ENCODE peak calls at places on chromosomes 7 and 10, in ten cellular contexts. One of them, this sample, is unnamed.

GRCh38 chr10:79191951-79192676 is 123.3 kb downstream of the ZMIZ1 start:
- DNase-seq in vagina: no peak
- DNase-seq in fibroblast of the aortic adventitia: peak; percentile 67
- DNase-seq in GM13977: no peak
- DNase-seq in H9: no peak
- DNase-seq in epithelial cell of proximal tubule: no peak
- DNase-seq in esophagus squamous epithelium: no peak
- DNase-seq in adrenal gland: no peak
- DNase-seq in ascending aorta: no peak
- DNase-seq in K562: no peak
- DNase-seq in this sample: no peak

GRCh38 chr10:46226900-46227558 is 59.8 kb upstream of the ANTXRL start:
- DNase-seq in ascending aorta: no peak
- DNase-seq in GM13977: no peak
- DNase-seq in adrenal gland: no peak
- DNase-seq in H9: peak; percentile 12
- DNase-seq in epithelial cell of proximal tubule: no peak
- DNase-seq in esophagus squamous epithelium: no peak
- DNase-seq in K562: no peak
- DNase-seq in vagina: peak; percentile 67
- DNase-seq in fibroblast of the aortic adventitia: no peak
- DNase-seq in this sample: no peak

GRCh38 chr7:42015413-42015698 is 221.7 kb downstream of the GLI3 start:
- DNase-seq in ascending aorta: no peak
- DNase-seq in vagina: no peak
- DNase-seq in adrenal gland: no peak
- DNase-seq in epithelial cell of proximal tubule: no peak
- DNase-seq in H9: no peak
- DNase-seq in esophagus squamous epithelium: no peak
- DNase-seq in GM13977: no peak
- DNase-seq in K562: no peak
- DNase-seq in fibroblast of the aortic adventitia: peak; percentile 74
- DNase-seq in this sample: no peak

GRCh38 chr7:107966701-107967100 is 36.3 kb downstream of the LAMB1 start:
- DNase-seq in epithelial cell of proximal tubule: peak; percentile 33
- DNase-seq in K562: no peak
- DNase-seq in adrenal gland: no peak
- DNase-seq in ascending aorta: no peak
- DNase-seq in H9: peak; percentile 61
- DNase-seq in fibroblast of the aortic adventitia: peak; percentile 58
- DNase-seq in GM13977: no peak
- DNase-seq in vagina: no peak
- DNase-seq in esophagus squamous epithelium: no peak
- DNase-seq in this sample: no peak

GRCh38 chr10:119665901-119666708 is 14.9 kb downstream of the BAG3 start:
- DNase-seq in fibroblast of the aortic adventitia: no peak
- DNase-seq in H9: no peak
- DNase-seq in GM13977: no peak
- DNase-seq in esophagus squamous epithelium: no peak
- DNase-seq in epithelial cell of proximal tubule: no peak
- DNase-seq in ascending aorta: no peak
- DNase-seq in vagina: no peak
- DNase-seq in adrenal gland: no peak
- DNase-seq in K562: no peak
- DNase-seq in this sample: no peak

GRCh38 chr10:116765549-116766162 is 23.3 kb upstream of the HSPA12A start:
- DNase-seq in esophagus squamous epithelium: no peak
- DNase-seq in H9: peak; percentile 48
- DNase-seq in fibroblast of the aortic adventitia: peak; percentile 24
- DNase-seq in GM13977: peak; percentile 45
- DNase-seq in epithelial cell of proximal tubule: peak; percentile 42
- DNase-seq in K562: peak; percentile 61
- DNase-seq in adrenal gland: no peak
- DNase-seq in ascending aorta: no peak
- DNase-seq in vagina: no peak
- DNase-seq in this sample: peak; percentile 12

GRCh38 chr7:14207154-14207553 is 217.7 kb upstream of the ETV1 start:
- DNase-seq in vagina: no peak
- DNase-seq in adrenal gland: no peak
- DNase-seq in epithelial cell of proximal tubule: peak; percentile 54
- DNase-seq in H9: no peak
- DNase-seq in GM13977: no peak
- DNase-seq in ascending aorta: no peak
- DNase-seq in fibroblast of the aortic adventitia: peak; percentile 21
- DNase-seq in esophagus squamous epithelium: no peak
- DNase-seq in K562: no peak
- DNase-seq in this sample: no peak

GRCh38 chr10:12513003-12513365 is 163.6 kb downstream of the CAMK1D start:
- DNase-seq in epithelial cell of proximal tubule: no peak
- DNase-seq in adrenal gland: no peak
- DNase-seq in K562: no peak
- DNase-seq in vagina: peak; percentile 79
- DNase-seq in esophagus squamous epithelium: no peak
- DNase-seq in fibroblast of the aortic adventitia: no peak
- DNase-seq in GM13977: no peak
- DNase-seq in ascending aorta: no peak
- DNase-seq in H9: no peak
- DNase-seq in this sample: no peak

GRCh38 chr10:28678687-28679457 is 1.6 kb downstream of the BAMBI start:
- DNase-seq in GM13977: no peak
- DNase-seq in H9: no peak
- DNase-seq in ascending aorta: no peak
- DNase-seq in epithelial cell of proximal tubule: no peak
- DNase-seq in esophagus squamous epithelium: no peak
- DNase-seq in vagina: no peak
- DNase-seq in K562: peak; percentile 46
- DNase-seq in fibroblast of the aortic adventitia: peak; percentile 13
- DNase-seq in adrenal gland: no peak
- DNase-seq in this sample: no peak

DNA sequence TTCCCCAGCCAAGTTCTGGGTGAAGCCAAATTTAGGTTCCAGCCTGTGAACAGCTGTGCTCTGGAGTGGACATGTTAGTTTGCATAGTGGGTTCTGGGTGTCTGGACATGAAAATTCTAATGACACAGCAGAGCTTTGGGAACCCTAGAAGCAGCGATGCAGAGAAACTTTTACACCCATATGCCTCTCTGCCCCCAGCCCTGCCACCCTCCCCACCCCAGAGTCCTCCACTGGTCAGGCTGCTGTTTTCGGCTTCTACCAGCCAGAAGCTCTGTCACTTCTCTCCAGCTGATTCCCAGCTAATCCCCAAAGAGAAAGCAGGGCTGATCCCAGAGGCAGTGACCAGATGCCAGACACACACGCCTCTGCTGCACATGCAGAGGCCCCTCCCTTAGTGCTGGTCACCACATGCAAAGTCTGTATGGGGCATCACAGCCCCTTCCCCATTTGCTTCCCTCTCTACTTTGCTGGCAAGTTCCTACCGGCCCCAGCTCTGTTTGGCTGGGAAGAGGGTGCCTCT is 8.7 kb upstream of the C10orf105 start:
- DNase-seq in H9: no peak
- DNase-seq in fibroblast of the aortic adventitia: no peak
- DNase-seq in adrenal gland: no peak
- DNase-seq in ascending aorta: no peak
- DNase-seq in esophagus squamous epithelium: no peak
- DNase-seq in epithelial cell of proximal tubule: no peak
- DNase-seq in vagina: no peak
- DNase-seq in GM13977: peak; percentile 60
- DNase-seq in K562: no peak
- DNase-seq in this sample: no peak
- TF ChIP-seq CTCF in H9: no peak
- TF ChIP-seq CTCF in fibroblast of the aortic adventitia: no peak
- TF ChIP-seq CTCF in adrenal gland: no peak
- TF ChIP-seq CTCF in ascending aorta: no peak
- TF ChIP-seq CTCF in esophagus squamous epithelium: no peak
- TF ChIP-seq CTCF in epithelial cell of proximal tubule: no peak
- TF ChIP-seq CTCF in vagina: no peak
- TF ChIP-seq CTCF in GM13977: no peak
- TF ChIP-seq CTCF in K562: no peak
- TF ChIP-seq CTCF in this sample: no peak

GRCh38 chr10:77144664-77145063 is 492.9 kb downstream of the KCNMA1 start:
- DNase-seq in vagina: no peak
- DNase-seq in esophagus squamous epithelium: no peak
- DNase-seq in adrenal gland: no peak
- DNase-seq in ascending aorta: no peak
- DNase-seq in epithelial cell of proximal tubule: no peak
- DNase-seq in H9: no peak
- DNase-seq in K562: no peak
- DNase-seq in GM13977: no peak
- DNase-seq in fibroblast of the aortic adventitia: no peak
- DNase-seq in this sample: no peak

GRCh38 chr10:77138541-77138940 is 499.1 kb downstream of the KCNMA1 start:
- DNase-seq in K562: no peak
- DNase-seq in adrenal gland: no peak
- DNase-seq in vagina: no peak
- DNase-seq in ascending aorta: no peak
- DNase-seq in GM13977: no peak
- DNase-seq in esophagus squamous epithelium: no peak
- DNase-seq in H9: no peak
- DNase-seq in epithelial cell of proximal tubule: no peak
- DNase-seq in fibroblast of the aortic adventitia: peak; percentile 93
- DNase-seq in this sample: no peak

GRCh38 chr10:77135555-77135954 is 502.1 kb downstream of the KCNMA1 start:
- DNase-seq in vagina: no peak
- DNase-seq in H9: no peak
- DNase-seq in ascending aorta: no peak
- DNase-seq in GM13977: no peak
- DNase-seq in epithelial cell of proximal tubule: no peak
- DNase-seq in adrenal gland: no peak
- DNase-seq in K562: no peak
- DNase-seq in esophagus squamous epithelium: no peak
- DNase-seq in fibroblast of the aortic adventitia: no peak
- DNase-seq in this sample: no peak

GRCh38 chr10:77139145-77139692 is 498.4 kb downstream of the KCNMA1 start:
- DNase-seq in adrenal gland: no peak
- DNase-seq in fibroblast of the aortic adventitia: peak; percentile 90
- DNase-seq in epithelial cell of proximal tubule: no peak
- DNase-seq in esophagus squamous epithelium: no peak
- DNase-seq in vagina: no peak
- DNase-seq in H9: no peak
- DNase-seq in ascending aorta: no peak
- DNase-seq in K562: no peak
- DNase-seq in GM13977: no peak
- DNase-seq in this sample: no peak

GRCh38 chr10:77139746-77140145 is 497.9 kb downstream of the KCNMA1 start:
- DNase-seq in vagina: no peak
- DNase-seq in epithelial cell of proximal tubule: no peak
- DNase-seq in H9: no peak
- DNase-seq in ascending aorta: no peak
- DNase-seq in esophagus squamous epithelium: no peak
- DNase-seq in K562: no peak
- DNase-seq in fibroblast of the aortic adventitia: no peak
- DNase-seq in GM13977: no peak
- DNase-seq in adrenal gland: no peak
- DNase-seq in this sample: no peak
- TF ChIP-seq CTCF in vagina: no peak
- TF ChIP-seq CTCF in epithelial cell of proximal tubule: no peak
- TF ChIP-seq CTCF in H9: no peak
- TF ChIP-seq CTCF in ascending aorta: no peak
- TF ChIP-seq CTCF in esophagus squamous epithelium: no peak
- TF ChIP-seq CTCF in K562: no peak
- TF ChIP-seq CTCF in fibroblast of the aortic adventitia: no peak
- TF ChIP-seq CTCF in GM13977: no peak
- TF ChIP-seq CTCF in adrenal gland: no peak
- TF ChIP-seq CTCF in this sample: no peak

DNA sequence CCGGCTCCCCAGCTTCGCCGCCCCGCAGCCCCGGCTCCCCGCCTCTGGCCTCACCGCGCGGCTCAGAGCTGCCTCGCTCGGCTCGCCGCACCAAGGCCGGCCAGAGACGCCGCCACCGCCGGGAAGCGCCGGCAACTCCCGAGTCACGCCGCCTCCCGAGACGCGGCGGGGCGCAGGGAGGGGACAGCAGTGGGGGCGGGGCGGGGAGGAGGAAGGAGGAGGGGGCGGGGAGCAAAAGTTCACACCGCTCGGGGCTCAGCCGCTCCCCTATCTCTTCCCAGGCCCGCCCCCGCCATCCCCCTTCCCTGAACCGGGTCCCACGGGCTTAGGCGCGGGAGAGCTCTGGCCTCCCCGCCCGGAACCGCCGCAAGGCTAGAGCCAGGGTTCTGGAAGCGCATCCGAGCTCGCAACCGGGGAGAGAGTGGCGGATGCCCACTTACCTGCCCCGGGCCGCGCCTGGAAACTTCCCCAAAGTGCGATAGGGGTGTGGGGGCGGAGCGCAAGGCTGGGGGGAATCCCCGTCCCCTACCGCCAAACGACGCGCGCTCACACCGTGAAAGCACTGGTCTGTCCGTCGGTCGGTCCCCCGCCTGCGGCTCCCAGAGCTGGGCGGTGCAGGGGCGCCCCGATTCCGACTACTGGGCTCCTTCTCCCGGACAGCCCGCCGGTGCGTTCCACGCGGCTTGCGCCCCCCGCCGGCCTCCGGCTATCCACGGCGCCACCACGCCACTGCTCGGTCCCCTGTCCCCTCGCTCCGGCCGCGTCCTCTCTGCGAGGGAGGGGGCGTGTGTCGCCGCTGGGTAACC is 925 bp downstream of the CHST15 start:
- DNase-seq in ascending aorta: no peak
- DNase-seq in adrenal gland: peak; percentile 62
- DNase-seq in H9: peak; percentile 66
- DNase-seq in GM13977: peak; percentile 76
- DNase-seq in K562: peak; percentile 16
- DNase-seq in vagina: no peak
- DNase-seq in fibroblast of the aortic adventitia: no peak
- DNase-seq in epithelial cell of proximal tubule: no peak
- DNase-seq in esophagus squamous epithelium: peak; percentile 53
- DNase-seq in this sample: peak; percentile 60
- TF ChIP-seq CTCF in ascending aorta: peak; percentile 38
- TF ChIP-seq CTCF in adrenal gland: no peak
- TF ChIP-seq CTCF in H9: no peak
- TF ChIP-seq CTCF in GM13977: no peak
- TF ChIP-seq CTCF in K562: no peak
- TF ChIP-seq CTCF in vagina: no peak
- TF ChIP-seq CTCF in fibroblast of the aortic adventitia: no peak
- TF ChIP-seq CTCF in epithelial cell of proximal tubule: peak; percentile 15
- TF ChIP-seq CTCF in esophagus squamous epithelium: no peak
- TF ChIP-seq CTCF in this sample: no peak

DNA sequence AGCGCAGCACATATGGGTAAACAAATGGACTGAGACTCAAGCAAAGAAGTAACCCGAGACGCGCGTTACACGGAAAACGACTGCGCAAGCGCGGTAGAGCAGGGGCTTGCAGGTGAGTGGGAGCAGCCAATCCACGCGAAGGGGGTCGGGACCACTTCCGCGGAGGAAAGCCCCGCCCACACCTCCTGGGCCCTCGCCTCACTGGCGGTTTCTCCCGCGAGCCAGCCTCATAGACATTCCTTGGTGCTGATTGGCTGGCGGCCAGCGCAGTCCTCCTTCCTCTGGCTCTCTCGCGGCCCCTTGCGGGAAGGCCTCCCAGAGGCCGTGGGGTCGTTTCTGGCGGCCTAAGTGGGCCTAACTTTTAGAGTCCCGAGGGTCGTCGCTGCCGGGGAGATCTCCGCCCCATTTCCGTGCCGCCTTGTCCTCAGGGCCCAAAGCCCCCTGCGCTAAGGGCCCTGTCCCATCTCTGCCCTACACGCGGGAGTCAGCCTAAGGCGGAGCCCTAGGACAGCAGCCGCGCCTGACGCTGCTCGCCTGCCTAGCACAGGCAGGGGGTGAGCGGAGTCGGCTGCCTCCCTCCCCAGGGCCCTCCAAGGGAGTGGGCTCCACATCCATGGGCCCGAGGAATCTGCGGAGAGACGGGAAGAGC is 9.1 kb upstream of the FXYD4 start:
- DNase-seq in K562: no peak
- DNase-seq in vagina: peak; percentile 91
- DNase-seq in fibroblast of the aortic adventitia: peak; percentile 67
- DNase-seq in adrenal gland: peak; percentile 97
- DNase-seq in ascending aorta: peak; percentile 75
- DNase-seq in H9: peak; percentile 99
- DNase-seq in epithelial cell of proximal tubule: peak; percentile 67
- DNase-seq in esophagus squamous epithelium: peak; percentile 47
- DNase-seq in GM13977: peak; percentile 94
- DNase-seq in this sample: no peak
- TF ChIP-seq CTCF in K562: no peak
- TF ChIP-seq CTCF in vagina: peak; percentile 30
- TF ChIP-seq CTCF in fibroblast of the aortic adventitia: peak; percentile 49
- TF ChIP-seq CTCF in adrenal gland: peak; percentile 42
- TF ChIP-seq CTCF in ascending aorta: peak; percentile 50
- TF ChIP-seq CTCF in H9: peak; percentile 45
- TF ChIP-seq CTCF in epithelial cell of proximal tubule: peak; percentile 57
- TF ChIP-seq CTCF in esophagus squamous epithelium: no peak
- TF ChIP-seq CTCF in GM13977: peak; percentile 17
- TF ChIP-seq CTCF in this sample: no peak

This sample was measured in DND-41.